ENCODE peak calls at places on chromosomes 12 and 14, in nine cellular contexts. W is H1, Y is stomach, M is suprapubic skin, D is upper lobe of left lung, E is GM23338, B is transverse colon, Z is GM12878, A is Panc1. T is an unnamed sample.

GRCh38 chr12:54337280-54337842 is 12.4 kb downstream of the COPZ1 start:
- DNase-seq in W (no peak), Y (no peak), M (no peak), D (no peak), E (no peak), B (no peak), Z (no peak), A (no peak), T (no peak)

GRCh38 chr12:48980953-48981756 is 3.0 kb downstream of the WNT1 start:
- DNase-seq in W (no peak), Y (no peak), M (no peak), D (peak; percentile 88), E (peak; percentile 67), B (no peak), Z (no peak), A (no peak), T (no peak)

GRCh38 chr14:67728258-67728657 is 26.6 kb downstream of the RDH12 start:
- DNase-seq in W (no peak), Y (no peak), M (no peak), D (no peak), E (no peak), B (no peak), Z (no peak), A (no peak), T (no peak)

GRCh38 chr12:52691076-52691764 is 11.0 kb upstream of the KRT1 start:
- DNase-seq in W (peak; percentile 68), Y (no peak), M (no peak), D (peak; percentile 89), E (peak; percentile 65), B (peak; percentile 27), Z (no peak), A (no peak), T (no peak)

GRCh38 chr12:129696952-129697351 is 206.9 kb downstream of the TMEM132D start:
- DNase-seq in W (no peak), Y (no peak), M (no peak), D (no peak), E (no peak), B (no peak), Z (no peak), A (no peak), T (no peak)

GRCh38 chr12:128258866-128259555 is 8.0 kb upstream of the TMEM132C start:
- DNase-seq in W (no peak), Y (no peak), M (no peak), D (no peak), E (no peak), B (no peak), Z (no peak), A (no peak), T (no peak)

GRCh38 chr12:53325539-53326061 is 4.2 kb upstream of the AAAS start:
- DNase-seq in W (peak; percentile 69), Y (peak; percentile 32), M (no peak), D (peak; percentile 91), E (peak; percentile 53), B (peak; percentile 35), Z (no peak), A (no peak), T (peak; percentile 73)

GRCh38 chr14:64998455-64998931 is 11.8 kb downstream of the FNTB start:
- DNase-seq in W (no peak), Y (no peak), M (no peak), D (no peak), E (no peak), B (no peak), Z (no peak), A (no peak), T (no peak)

GRCh38 chr12:14941369-14941768 is 3.0 kb upstream of the ERP27 start:
- DNase-seq in W (no peak), Y (no peak), M (no peak), D (no peak), E (no peak), B (no peak), Z (no peak), A (no peak), T (no peak)

GRCh38 chr12:26696613-26697092 is 136.3 kb downstream of the ITPR2 start:
- DNase-seq in W (no peak), Y (no peak), M (no peak), D (no peak), E (no peak), B (no peak), Z (no peak), A (no peak), T (no peak)

GRCh38 chr14:104639889-104640548 is 35.4 kb upstream of the TMEM179 start:
- DNase-seq in W (peak; percentile 93), Y (peak; percentile 72), M (peak; percentile 74), D (peak; percentile 92), E (peak; percentile 89), B (peak; percentile 66), Z (no peak), A (no peak), T (peak; percentile 72)

GRCh38 chr12:63922446-63922845 is 77.9 kb downstream of the SRGAP1 start:
- DNase-seq in W (no peak), Y (no peak), M (no peak), D (no peak), E (no peak), B (no peak), Z (no peak), A (no peak), T (no peak)

GRCh38 chr12:69553626-69554248 is 31.5 kb upstream of the CCT2 start:
- DNase-seq in W (no peak), Y (no peak), M (no peak), D (no peak), E (no peak), B (no peak), Z (no peak), A (no peak), T (no peak)
- TF ChIP-seq POLR2AphosphoS5 in W (no peak), Y (no peak), M (no peak), D (no peak), E (no peak), B (no peak), Z (no peak), A (no peak), T (no peak)

DNA sequence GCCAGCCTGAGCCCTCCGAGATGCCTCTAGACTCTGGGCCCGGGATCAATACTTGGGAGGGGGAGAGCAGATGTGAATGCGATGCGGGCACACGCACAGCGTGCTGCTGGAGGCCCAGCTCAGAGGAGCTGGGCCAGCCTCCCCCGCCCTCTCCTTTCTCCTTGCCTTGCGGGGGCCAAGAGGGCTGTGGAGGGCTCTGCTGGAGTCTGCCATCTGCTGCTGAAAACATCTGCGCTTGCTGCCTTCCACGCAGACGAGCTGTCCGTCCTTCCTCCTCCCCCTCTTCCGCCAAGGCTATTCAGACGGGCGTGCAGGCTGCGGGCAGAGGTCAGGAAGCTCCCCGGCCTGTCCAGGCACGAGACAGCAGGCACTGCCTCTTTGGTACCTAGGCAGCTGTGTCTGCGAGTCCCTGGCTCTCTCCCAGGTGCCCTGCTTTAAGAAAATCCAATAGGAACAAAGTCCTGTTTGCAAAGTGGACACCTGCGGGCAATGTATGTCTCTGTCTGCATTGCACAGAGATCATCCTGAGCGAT is 75.2 kb downstream of the SPRING1 start:
- DNase-seq in W (no peak), Y (no peak), M (no peak), D (peak; percentile 55), E (peak; percentile 24), B (peak; percentile 28), Z (no peak), A (no peak), T (no peak)
- TF ChIP-seq POLR2AphosphoS5 in W (no peak), Y (no peak), M (no peak), D (no peak), E (no peak), B (no peak), Z (no peak), A (no peak), T (no peak)

GRCh38 chr14:54512393-54512792 is 2.7 kb downstream of the CGRRF1 start:
- DNase-seq in W (no peak), Y (no peak), M (no peak), D (no peak), E (no peak), B (no peak), Z (no peak), A (no peak), T (no peak)

GRCh38 chr14:54515670-54516069 is 6.0 kb downstream of the CGRRF1 start:
- DNase-seq in W (no peak), Y (no peak), M (no peak), D (no peak), E (no peak), B (no peak), Z (no peak), A (no peak), T (no peak)

GRCh38 chr14:54509546-54510501 is at the start of gene CGRRF1:
- DNase-seq in W (peak; percentile 99), Y (peak; percentile 98), M (peak; percentile 99), D (peak; percentile 100), E (peak; percentile 99), B (peak; percentile 99), Z (peak; percentile 91), A (peak; percentile 72), T (peak; percentile 99)
- TF ChIP-seq POLR2AphosphoS5 in W (peak; percentile 37), Y (peak; percentile 96), M (no peak), D (peak; percentile 93), E (peak; percentile 85), B (peak; percentile 85), Z (peak; percentile 71), A (peak; percentile 68), T (peak; percentile 90)

GRCh38 chr12:76450690-76451089 is 102.5 kb upstream of the BBS10 start:
- DNase-seq in W (no peak), Y (no peak), M (no peak), D (no peak), E (no peak), B (no peak), Z (no peak), A (no peak), T (no peak)
- TF ChIP-seq POLR2AphosphoS5 in W (no peak), Y (no peak), M (no peak), D (no peak), E (no peak), B (no peak), Z (no peak), A (no peak), T (no peak)

DNA sequence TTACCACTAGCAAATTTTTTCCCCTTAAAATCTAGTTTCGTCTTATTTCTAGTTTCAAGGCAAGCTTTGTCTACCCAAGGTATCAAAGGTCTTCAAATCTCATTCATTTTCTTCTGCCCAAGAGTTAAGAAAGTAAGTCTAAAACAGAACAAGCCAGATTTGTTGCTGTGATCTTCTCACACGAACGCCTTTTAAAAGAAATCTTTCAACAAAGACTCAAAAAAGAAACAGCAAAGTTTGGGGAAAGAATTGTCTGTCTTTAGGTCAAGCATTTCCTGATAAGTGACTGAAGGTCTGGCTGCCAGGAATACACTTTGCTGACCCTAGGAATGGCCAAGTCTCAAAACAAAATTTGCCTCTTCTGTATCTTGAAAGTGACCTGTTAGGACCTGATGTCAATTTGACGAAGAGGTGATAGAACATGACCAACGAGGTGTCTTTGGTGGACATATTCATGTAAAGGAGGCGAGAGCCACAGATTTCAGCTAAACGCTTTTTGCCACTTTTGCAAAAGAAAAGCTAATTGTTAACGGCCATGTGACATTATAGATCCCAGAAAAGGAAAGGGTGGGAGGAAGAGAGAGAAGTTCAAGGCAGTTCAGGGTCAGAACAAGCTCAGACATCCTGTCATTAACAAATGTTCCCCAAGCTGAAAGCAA is 1.7 kb downstream of the CDK17 start:
- DNase-seq in W (no peak), Y (no peak), M (no peak), D (no peak), E (no peak), B (no peak), Z (no peak), A (no peak), T (no peak)
- TF ChIP-seq POLR2AphosphoS5 in W (no peak), Y (no peak), M (no peak), D (no peak), E (no peak), B (no peak), Z (no peak), A (no peak), T (no peak)